ENCODE peak calls at places on chromosomes 16 and 17, in ten cellular contexts. One of them, this sample, is unnamed. For H3K4me1, the result is how much of the 10 kb centered on the place peaks cover.

GRCh38 chr16:17989255-17989654 is 347.3 kb downstream of the NPIPA8 start:
- DNase-seq in SK-N-SH: no peak
- DNase-seq in endothelial cell of umbilical vein: no peak
- DNase-seq in breast epithelium: no peak
- DNase-seq in stomach: no peak
- DNase-seq in K562: no peak
- DNase-seq in suprapubic skin: no peak
- DNase-seq in HCT116: no peak
- DNase-seq in transverse colon: no peak
- DNase-seq in H1: no peak
- DNase-seq in this sample: no peak

GRCh38 chr16:50478773-50479149 is 69.4 kb upstream of the NKD1 start:
- DNase-seq in SK-N-SH: no peak
- DNase-seq in breast epithelium: no peak
- DNase-seq in H1: no peak
- DNase-seq in suprapubic skin: no peak
- DNase-seq in stomach: peak
- DNase-seq in transverse colon: peak
- DNase-seq in HCT116: no peak
- DNase-seq in endothelial cell of umbilical vein: no peak
- DNase-seq in K562: no peak
- DNase-seq in this sample: no peak

GRCh38 chr16:67104061-67104460 is 5.7 kb upstream of the PHAF1 start:
- DNase-seq in SK-N-SH: peak
- DNase-seq in K562: no peak
- DNase-seq in endothelial cell of umbilical vein: peak
- DNase-seq in suprapubic skin: no peak
- DNase-seq in HCT116: no peak
- DNase-seq in transverse colon: no peak
- DNase-seq in H1: peak
- DNase-seq in breast epithelium: no peak
- DNase-seq in stomach: no peak
- DNase-seq in this sample: no peak

GRCh38 chr17:78925662-78926555 is 722 bp upstream of the TIMP2 start:
- DNase-seq in K562: no peak
- DNase-seq in breast epithelium: peak
- DNase-seq in H1: peak
- DNase-seq in transverse colon: peak
- DNase-seq in stomach: peak
- DNase-seq in SK-N-SH: peak
- DNase-seq in endothelial cell of umbilical vein: peak
- DNase-seq in suprapubic skin: peak
- DNase-seq in HCT116: no peak
- DNase-seq in this sample: peak

GRCh38 chr17:4442582-4442981 is 8.8 kb downstream of the SPNS3 start:
- DNase-seq in endothelial cell of umbilical vein: no peak
- DNase-seq in SK-N-SH: no peak
- DNase-seq in suprapubic skin: no peak
- DNase-seq in H1: no peak
- DNase-seq in stomach: no peak
- DNase-seq in breast epithelium: no peak
- DNase-seq in K562: no peak
- DNase-seq in transverse colon: no peak
- DNase-seq in HCT116: no peak
- DNase-seq in this sample: no peak

GRCh38 chr17:6097005-6097279 is 26.8 kb downstream of the WSCD1 start:
- DNase-seq in stomach: no peak
- DNase-seq in transverse colon: no peak
- DNase-seq in K562: no peak
- DNase-seq in H1: no peak
- DNase-seq in endothelial cell of umbilical vein: no peak
- DNase-seq in suprapubic skin: no peak
- DNase-seq in SK-N-SH: no peak
- DNase-seq in breast epithelium: peak
- DNase-seq in HCT116: no peak
- DNase-seq in this sample: no peak

GRCh38 chr17:83012161-83012800 is 67.1 kb upstream of the METRNL start:
- DNase-seq in H1: peak
- DNase-seq in stomach: no peak
- DNase-seq in K562: no peak
- DNase-seq in transverse colon: no peak
- DNase-seq in suprapubic skin: no peak
- DNase-seq in SK-N-SH: peak
- DNase-seq in HCT116: no peak
- DNase-seq in endothelial cell of umbilical vein: no peak
- DNase-seq in breast epithelium: no peak
- DNase-seq in this sample: no peak

GRCh38 chr17:7803981-7804380 is 30.0 kb upstream of the KDM6B start:
- DNase-seq in SK-N-SH: no peak
- DNase-seq in stomach: peak
- DNase-seq in endothelial cell of umbilical vein: no peak
- DNase-seq in H1: no peak
- DNase-seq in suprapubic skin: no peak
- DNase-seq in breast epithelium: peak
- DNase-seq in HCT116: no peak
- DNase-seq in K562: no peak
- DNase-seq in transverse colon: peak
- DNase-seq in this sample: no peak

GRCh38 chr17:3846739-3847670 is 959 bp upstream of the NCBP3 start:
- DNase-seq in endothelial cell of umbilical vein: no peak
- DNase-seq in HCT116: no peak
- DNase-seq in SK-N-SH: no peak
- DNase-seq in K562: no peak
- DNase-seq in transverse colon: no peak
- DNase-seq in suprapubic skin: no peak
- DNase-seq in breast epithelium: no peak
- DNase-seq in H1: no peak
- DNase-seq in stomach: no peak
- DNase-seq in this sample: no peak

GRCh38 chr16:49876716-49877129 is 20.8 kb upstream of the ZNF423 start:
- DNase-seq in suprapubic skin: peak
- DNase-seq in SK-N-SH: peak
- DNase-seq in stomach: peak
- DNase-seq in endothelial cell of umbilical vein: peak
- DNase-seq in transverse colon: peak
- DNase-seq in breast epithelium: peak
- DNase-seq in HCT116: no peak
- DNase-seq in K562: peak
- DNase-seq in H1: peak
- DNase-seq in this sample: no peak

GRCh38 chr16:47732806-47733150 is 271.6 kb downstream of the PHKB start:
- DNase-seq in K562: no peak
- DNase-seq in transverse colon: no peak
- DNase-seq in SK-N-SH: no peak
- DNase-seq in breast epithelium: no peak
- DNase-seq in HCT116: peak
- DNase-seq in endothelial cell of umbilical vein: peak
- DNase-seq in H1: no peak
- DNase-seq in suprapubic skin: no peak
- DNase-seq in stomach: no peak
- DNase-seq in this sample: no peak

GRCh38 chr17:40558651-40559015 is 6.6 kb downstream of the CCR7 start:
- DNase-seq in HCT116: no peak
- DNase-seq in K562: no peak
- DNase-seq in stomach: no peak
- DNase-seq in SK-N-SH: no peak
- DNase-seq in breast epithelium: no peak
- DNase-seq in H1: no peak
- DNase-seq in transverse colon: no peak
- DNase-seq in suprapubic skin: no peak
- DNase-seq in endothelial cell of umbilical vein: no peak
- DNase-seq in this sample: no peak

GRCh38 chr16:79838860-79839259 is 238.3 kb upstream of the MAF start:
- DNase-seq in transverse colon: no peak
- DNase-seq in SK-N-SH: peak
- DNase-seq in endothelial cell of umbilical vein: no peak
- DNase-seq in stomach: no peak
- DNase-seq in K562: no peak
- DNase-seq in suprapubic skin: no peak
- DNase-seq in breast epithelium: no peak
- DNase-seq in H1: no peak
- DNase-seq in HCT116: no peak
- DNase-seq in this sample: no peak

GRCh38 chr17:13088666-13089065 is 70.8 kb upstream of the ELAC2 start:
- DNase-seq in HCT116: no peak
- DNase-seq in endothelial cell of umbilical vein: no peak
- DNase-seq in stomach: no peak
- DNase-seq in suprapubic skin: no peak
- DNase-seq in transverse colon: no peak
- DNase-seq in K562: no peak
- DNase-seq in H1: no peak
- DNase-seq in breast epithelium: no peak
- DNase-seq in SK-N-SH: no peak
- DNase-seq in this sample: no peak

GRCh38 chr16:68128577-68129305 is 43.6 kb downstream of the NFATC3 start:
- DNase-seq in H1: no peak
- DNase-seq in transverse colon: no peak
- DNase-seq in endothelial cell of umbilical vein: peak
- DNase-seq in HCT116: no peak
- DNase-seq in stomach: no peak
- DNase-seq in suprapubic skin: no peak
- DNase-seq in breast epithelium: no peak
- DNase-seq in SK-N-SH: no peak
- DNase-seq in K562: no peak
- DNase-seq in this sample: no peak

GRCh38 chr17:20775331-20775730 is 195.8 kb downstream of the CDRT15L2 start:
- DNase-seq in stomach: no peak
- DNase-seq in H1: no peak
- DNase-seq in transverse colon: no peak
- DNase-seq in SK-N-SH: no peak
- DNase-seq in K562: no peak
- DNase-seq in endothelial cell of umbilical vein: no peak
- DNase-seq in suprapubic skin: no peak
- DNase-seq in HCT116: no peak
- DNase-seq in breast epithelium: no peak
- DNase-seq in this sample: no peak

GRCh38 chr17:5745091-5745820 is 160.9 kb upstream of the NLRP1 start:
- DNase-seq in SK-N-SH: no peak
- DNase-seq in suprapubic skin: no peak
- DNase-seq in breast epithelium: no peak
- DNase-seq in endothelial cell of umbilical vein: no peak
- DNase-seq in K562: no peak
- DNase-seq in transverse colon: no peak
- DNase-seq in HCT116: no peak
- DNase-seq in H1: no peak
- DNase-seq in stomach: no peak
- DNase-seq in this sample: no peak

GRCh38 chr17:35294756-35295155 is 51.9 kb downstream of the SLFN5 start:
- DNase-seq in breast epithelium: no peak
- DNase-seq in endothelial cell of umbilical vein: no peak
- DNase-seq in suprapubic skin: no peak
- DNase-seq in stomach: no peak
- DNase-seq in H1: no peak
- DNase-seq in HCT116: no peak
- DNase-seq in K562: no peak
- DNase-seq in SK-N-SH: no peak
- DNase-seq in transverse colon: no peak
- DNase-seq in this sample: no peak

GRCh38 chr17:30809867-30810266 is 14.6 kb downstream of the CRLF3 start:
- DNase-seq in stomach: no peak
- DNase-seq in SK-N-SH: no peak
- DNase-seq in breast epithelium: no peak
- DNase-seq in transverse colon: no peak
- DNase-seq in H1: no peak
- DNase-seq in HCT116: no peak
- DNase-seq in K562: no peak
- DNase-seq in endothelial cell of umbilical vein: no peak
- DNase-seq in suprapubic skin: no peak
- DNase-seq in this sample: no peak
- H3K4me3 ChIP-seq in stomach: no peak
- H3K4me3 ChIP-seq in SK-N-SH: no peak
- H3K4me3 ChIP-seq in breast epithelium: no peak
- H3K4me3 ChIP-seq in transverse colon: no peak
- H3K4me3 ChIP-seq in H1: no peak
- H3K4me3 ChIP-seq in HCT116: no peak
- H3K4me3 ChIP-seq in K562: no peak
- H3K4me3 ChIP-seq in endothelial cell of umbilical vein: no peak
- H3K4me3 ChIP-seq in suprapubic skin: no peak
- H3K4me3 ChIP-seq in this sample: no peak

DNA sequence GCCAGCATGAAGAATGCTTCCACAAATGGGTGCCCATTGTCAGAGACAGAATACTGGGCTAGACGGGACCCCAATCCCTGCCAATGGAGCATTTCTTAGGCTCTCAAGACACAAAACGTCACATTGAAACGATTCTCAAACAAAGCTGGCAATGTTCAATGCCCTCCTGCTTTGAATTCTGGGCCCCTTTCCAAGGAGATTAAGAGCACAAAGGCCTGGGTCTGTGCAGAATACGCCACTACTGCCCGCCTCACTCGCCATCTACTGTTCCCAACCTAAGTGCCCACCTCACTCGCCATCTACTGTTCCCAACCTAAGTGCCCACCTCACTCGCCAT is 9.7 kb downstream of the CFAP20 start:
- DNase-seq in K562: no peak
- DNase-seq in breast epithelium: no peak
- DNase-seq in stomach: no peak
- DNase-seq in H1: no peak
- DNase-seq in suprapubic skin: peak
- DNase-seq in HCT116: no peak
- DNase-seq in endothelial cell of umbilical vein: no peak
- DNase-seq in transverse colon: no peak
- DNase-seq in SK-N-SH: no peak
- DNase-seq in this sample: no peak
- H3K4me1 ChIP-seq in K562: under half
- H3K4me1 ChIP-seq in breast epithelium: under half
- H3K4me1 ChIP-seq in stomach: half or more
- H3K4me1 ChIP-seq in H1: under half
- H3K4me1 ChIP-seq in suprapubic skin: under half
- H3K4me1 ChIP-seq in HCT116: under half
- H3K4me1 ChIP-seq in endothelial cell of umbilical vein: under half
- H3K4me1 ChIP-seq in transverse colon: half or more
- H3K4me1 ChIP-seq in SK-N-SH: half or more
- H3K4me1 ChIP-seq in this sample: half or more

DNA sequence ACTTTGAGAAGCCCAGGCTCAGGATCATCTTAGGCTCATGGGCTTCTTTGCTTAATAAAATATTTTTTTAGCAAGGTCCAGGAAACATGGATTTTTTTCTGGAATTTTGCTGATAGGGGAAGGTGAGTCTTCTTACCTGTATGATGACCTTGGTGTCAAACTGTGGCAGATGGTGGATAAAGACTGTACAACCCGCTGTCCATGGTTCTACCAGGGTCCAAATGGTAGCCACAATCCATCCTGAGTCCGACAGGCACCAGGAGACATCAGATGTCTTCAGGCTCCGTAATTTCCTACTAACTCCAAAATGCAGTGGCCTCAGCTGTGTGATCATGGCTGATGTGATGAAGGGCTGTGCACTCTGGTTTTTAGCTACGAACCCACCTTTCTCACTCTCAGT is 27.8 kb downstream of the ACSM1 start:
- DNase-seq in SK-N-SH: no peak
- DNase-seq in breast epithelium: no peak
- DNase-seq in K562: no peak
- DNase-seq in H1: no peak
- DNase-seq in endothelial cell of umbilical vein: no peak
- DNase-seq in transverse colon: no peak
- DNase-seq in suprapubic skin: no peak
- DNase-seq in HCT116: no peak
- DNase-seq in stomach: no peak
- DNase-seq in this sample: no peak
- TF ChIP-seq POLR2AphosphoS5 in SK-N-SH: no peak
- TF ChIP-seq POLR2AphosphoS5 in breast epithelium: no peak
- TF ChIP-seq POLR2AphosphoS5 in K562: no peak
- TF ChIP-seq POLR2AphosphoS5 in H1: no peak
- TF ChIP-seq POLR2AphosphoS5 in endothelial cell of umbilical vein: no peak
- TF ChIP-seq POLR2AphosphoS5 in transverse colon: no peak
- TF ChIP-seq POLR2AphosphoS5 in suprapubic skin: no peak
- TF ChIP-seq POLR2AphosphoS5 in HCT116: no peak
- TF ChIP-seq POLR2AphosphoS5 in stomach: no peak
- TF ChIP-seq POLR2AphosphoS5 in this sample: no peak

GRCh38 chr16:1677339-1677738 is 740 bp upstream of the JPT2 start:
- DNase-seq in suprapubic skin: no peak
- DNase-seq in endothelial cell of umbilical vein: no peak
- DNase-seq in K562: no peak
- DNase-seq in stomach: no peak
- DNase-seq in breast epithelium: no peak
- DNase-seq in HCT116: no peak
- DNase-seq in SK-N-SH: no peak
- DNase-seq in transverse colon: no peak
- DNase-seq in H1: no peak
- DNase-seq in this sample: no peak
- H3K4me3 ChIP-seq in suprapubic skin: peak
- H3K4me3 ChIP-seq in endothelial cell of umbilical vein: no peak
- H3K4me3 ChIP-seq in K562: peak
- H3K4me3 ChIP-seq in stomach: peak
- H3K4me3 ChIP-seq in breast epithelium: peak
- H3K4me3 ChIP-seq in HCT116: peak
- H3K4me3 ChIP-seq in SK-N-SH: peak
- H3K4me3 ChIP-seq in transverse colon: peak
- H3K4me3 ChIP-seq in H1: no peak
- H3K4me3 ChIP-seq in this sample: peak

This sample was measured in vagina.